ENCODE peak calls at places on chromosome 1, in eight cellular contexts. One of them, this sample, is unnamed.

GRCh38 chr1:107748529-107748928 is 216.5 kb downstream of the VAV3 start:
- DNase-seq in effector CD8-positive, alpha-beta T cell: no peak
- DNase-seq in myocyte: peak
- DNase-seq in mammary epithelial cell: peak
- DNase-seq in HTR-8/SVneo: peak
- DNase-seq in cerebellum: peak
- DNase-seq in activated CD8-positive, alpha-beta memory T cell treated with anti-CD3 and anti-CD28 coated beads, Interleukin-2, amount 10 ng/mL, durations not matched to agents 7 days and 5 days: no peak
- DNase-seq in effector memory CD8-positive, alpha-beta T cell: no peak
- DNase-seq in this sample: peak

GRCh38 chr1:204288061-204288588 is 71.6 kb downstream of the PLEKHA6 start:
- DNase-seq in cerebellum: no peak
- DNase-seq in mammary epithelial cell: peak
- DNase-seq in effector CD8-positive, alpha-beta T cell: no peak
- DNase-seq in effector memory CD8-positive, alpha-beta T cell: no peak
- DNase-seq in activated CD8-positive, alpha-beta memory T cell treated with anti-CD3 and anti-CD28 coated beads, Interleukin-2, amount 10 ng/mL, durations not matched to agents 7 days and 5 days: no peak
- DNase-seq in myocyte: peak
- DNase-seq in HTR-8/SVneo: peak
- DNase-seq in this sample: peak

GRCh38 chr1:24893431-24893830 is 36.6 kb downstream of the RUNX3 start:
- DNase-seq in cerebellum: no peak
- DNase-seq in effector CD8-positive, alpha-beta T cell: no peak
- DNase-seq in mammary epithelial cell: no peak
- DNase-seq in effector memory CD8-positive, alpha-beta T cell: no peak
- DNase-seq in activated CD8-positive, alpha-beta memory T cell treated with anti-CD3 and anti-CD28 coated beads, Interleukin-2, amount 10 ng/mL, durations not matched to agents 7 days and 5 days: peak
- DNase-seq in HTR-8/SVneo: no peak
- DNase-seq in myocyte: no peak
- DNase-seq in this sample: no peak

GRCh38 chr1:53260631-53261247 is 22.4 kb upstream of the MAGOH start:
- DNase-seq in HTR-8/SVneo: no peak
- DNase-seq in mammary epithelial cell: no peak
- DNase-seq in activated CD8-positive, alpha-beta memory T cell treated with anti-CD3 and anti-CD28 coated beads, Interleukin-2, amount 10 ng/mL, durations not matched to agents 7 days and 5 days: no peak
- DNase-seq in effector memory CD8-positive, alpha-beta T cell: no peak
- DNase-seq in cerebellum: no peak
- DNase-seq in myocyte: no peak
- DNase-seq in effector CD8-positive, alpha-beta T cell: no peak
- DNase-seq in this sample: no peak

GRCh38 chr1:171772312-171772711 is 9.1 kb upstream of the METTL13 start:
- DNase-seq in myocyte: no peak
- DNase-seq in activated CD8-positive, alpha-beta memory T cell treated with anti-CD3 and anti-CD28 coated beads, Interleukin-2, amount 10 ng/mL, durations not matched to agents 7 days and 5 days: no peak
- DNase-seq in cerebellum: no peak
- DNase-seq in effector CD8-positive, alpha-beta T cell: no peak
- DNase-seq in effector memory CD8-positive, alpha-beta T cell: no peak
- DNase-seq in HTR-8/SVneo: no peak
- DNase-seq in mammary epithelial cell: no peak
- DNase-seq in this sample: no peak

GRCh38 chr1:104195395-104195794 is 445.7 kb downstream of the AMY1C start:
- DNase-seq in activated CD8-positive, alpha-beta memory T cell treated with anti-CD3 and anti-CD28 coated beads, Interleukin-2, amount 10 ng/mL, durations not matched to agents 7 days and 5 days: no peak
- DNase-seq in mammary epithelial cell: peak
- DNase-seq in effector CD8-positive, alpha-beta T cell: no peak
- DNase-seq in myocyte: no peak
- DNase-seq in effector memory CD8-positive, alpha-beta T cell: no peak
- DNase-seq in cerebellum: no peak
- DNase-seq in HTR-8/SVneo: no peak
- DNase-seq in this sample: no peak

GRCh38 chr1:110673805-110674336 is 869 bp downstream of the KCNA3 start:
- DNase-seq in HTR-8/SVneo: no peak
- DNase-seq in cerebellum: peak
- DNase-seq in effector CD8-positive, alpha-beta T cell: no peak
- DNase-seq in mammary epithelial cell: no peak
- DNase-seq in myocyte: no peak
- DNase-seq in effector memory CD8-positive, alpha-beta T cell: peak
- DNase-seq in activated CD8-positive, alpha-beta memory T cell treated with anti-CD3 and anti-CD28 coated beads, Interleukin-2, amount 10 ng/mL, durations not matched to agents 7 days and 5 days: peak
- DNase-seq in this sample: no peak

GRCh38 chr1:6445062-6445763 is 20.6 kb downstream of the ESPN start:
- DNase-seq in effector CD8-positive, alpha-beta T cell: no peak
- DNase-seq in HTR-8/SVneo: no peak
- DNase-seq in cerebellum: peak
- DNase-seq in effector memory CD8-positive, alpha-beta T cell: no peak
- DNase-seq in activated CD8-positive, alpha-beta memory T cell treated with anti-CD3 and anti-CD28 coated beads, Interleukin-2, amount 10 ng/mL, durations not matched to agents 7 days and 5 days: peak
- DNase-seq in myocyte: peak
- DNase-seq in mammary epithelial cell: no peak
- DNase-seq in this sample: no peak

GRCh38 chr1:244796719-244797406 is 38.6 kb upstream of the COX20 start:
- DNase-seq in HTR-8/SVneo: peak
- DNase-seq in myocyte: peak
- DNase-seq in cerebellum: peak
- DNase-seq in effector CD8-positive, alpha-beta T cell: peak
- DNase-seq in mammary epithelial cell: peak
- DNase-seq in effector memory CD8-positive, alpha-beta T cell: peak
- DNase-seq in activated CD8-positive, alpha-beta memory T cell treated with anti-CD3 and anti-CD28 coated beads, Interleukin-2, amount 10 ng/mL, durations not matched to agents 7 days and 5 days: peak
- DNase-seq in this sample: peak

GRCh38 chr1:69919129-69919921 is 286.1 kb downstream of the LRRC40 start:
- DNase-seq in cerebellum: no peak
- DNase-seq in HTR-8/SVneo: no peak
- DNase-seq in effector CD8-positive, alpha-beta T cell: no peak
- DNase-seq in mammary epithelial cell: no peak
- DNase-seq in myocyte: no peak
- DNase-seq in activated CD8-positive, alpha-beta memory T cell treated with anti-CD3 and anti-CD28 coated beads, Interleukin-2, amount 10 ng/mL, durations not matched to agents 7 days and 5 days: no peak
- DNase-seq in effector memory CD8-positive, alpha-beta T cell: no peak
- DNase-seq in this sample: no peak

GRCh38 chr1:181089017-181089776 is 697 bp downstream of the IER5 start:
- DNase-seq in myocyte: peak
- DNase-seq in HTR-8/SVneo: no peak
- DNase-seq in effector memory CD8-positive, alpha-beta T cell: peak
- DNase-seq in effector CD8-positive, alpha-beta T cell: no peak
- DNase-seq in activated CD8-positive, alpha-beta memory T cell treated with anti-CD3 and anti-CD28 coated beads, Interleukin-2, amount 10 ng/mL, durations not matched to agents 7 days and 5 days: peak
- DNase-seq in cerebellum: peak
- DNase-seq in mammary epithelial cell: no peak
- DNase-seq in this sample: no peak

GRCh38 chr1:184870319-184870718 is 104.0 kb downstream of the NIBAN1 start:
- DNase-seq in effector memory CD8-positive, alpha-beta T cell: no peak
- DNase-seq in HTR-8/SVneo: no peak
- DNase-seq in effector CD8-positive, alpha-beta T cell: no peak
- DNase-seq in cerebellum: no peak
- DNase-seq in mammary epithelial cell: no peak
- DNase-seq in activated CD8-positive, alpha-beta memory T cell treated with anti-CD3 and anti-CD28 coated beads, Interleukin-2, amount 10 ng/mL, durations not matched to agents 7 days and 5 days: peak
- DNase-seq in myocyte: no peak
- DNase-seq in this sample: no peak

GRCh38 chr1:237961710-237962109 is 71.0 kb upstream of the ZP4 start:
- DNase-seq in myocyte: no peak
- DNase-seq in effector memory CD8-positive, alpha-beta T cell: no peak
- DNase-seq in HTR-8/SVneo: no peak
- DNase-seq in cerebellum: no peak
- DNase-seq in mammary epithelial cell: no peak
- DNase-seq in effector CD8-positive, alpha-beta T cell: no peak
- DNase-seq in activated CD8-positive, alpha-beta memory T cell treated with anti-CD3 and anti-CD28 coated beads, Interleukin-2, amount 10 ng/mL, durations not matched to agents 7 days and 5 days: no peak
- DNase-seq in this sample: no peak

GRCh38 chr1:176878750-176879536 is 285.6 kb downstream of the ASTN1 start:
- DNase-seq in effector memory CD8-positive, alpha-beta T cell: no peak
- DNase-seq in myocyte: peak
- DNase-seq in effector CD8-positive, alpha-beta T cell: no peak
- DNase-seq in mammary epithelial cell: no peak
- DNase-seq in activated CD8-positive, alpha-beta memory T cell treated with anti-CD3 and anti-CD28 coated beads, Interleukin-2, amount 10 ng/mL, durations not matched to agents 7 days and 5 days: no peak
- DNase-seq in HTR-8/SVneo: no peak
- DNase-seq in cerebellum: no peak
- DNase-seq in this sample: no peak

GRCh38 chr1:186143521-186143920 is 231.5 kb downstream of the TPR start:
- DNase-seq in cerebellum: no peak
- DNase-seq in HTR-8/SVneo: no peak
- DNase-seq in myocyte: no peak
- DNase-seq in effector memory CD8-positive, alpha-beta T cell: no peak
- DNase-seq in activated CD8-positive, alpha-beta memory T cell treated with anti-CD3 and anti-CD28 coated beads, Interleukin-2, amount 10 ng/mL, durations not matched to agents 7 days and 5 days: no peak
- DNase-seq in effector CD8-positive, alpha-beta T cell: no peak
- DNase-seq in mammary epithelial cell: no peak
- DNase-seq in this sample: no peak

GRCh38 chr1:82160036-82160435 is 359.3 kb downstream of the ADGRL2 start:
- DNase-seq in effector memory CD8-positive, alpha-beta T cell: no peak
- DNase-seq in cerebellum: no peak
- DNase-seq in mammary epithelial cell: peak
- DNase-seq in activated CD8-positive, alpha-beta memory T cell treated with anti-CD3 and anti-CD28 coated beads, Interleukin-2, amount 10 ng/mL, durations not matched to agents 7 days and 5 days: no peak
- DNase-seq in myocyte: no peak
- DNase-seq in HTR-8/SVneo: no peak
- DNase-seq in effector CD8-positive, alpha-beta T cell: no peak
- DNase-seq in this sample: no peak

GRCh38 chr1:161139765-161140164 is 7.3 kb upstream of the DEDD start:
- DNase-seq in cerebellum: no peak
- DNase-seq in HTR-8/SVneo: no peak
- DNase-seq in mammary epithelial cell: peak
- DNase-seq in effector CD8-positive, alpha-beta T cell: peak
- DNase-seq in myocyte: peak
- DNase-seq in effector memory CD8-positive, alpha-beta T cell: peak
- DNase-seq in activated CD8-positive, alpha-beta memory T cell treated with anti-CD3 and anti-CD28 coated beads, Interleukin-2, amount 10 ng/mL, durations not matched to agents 7 days and 5 days: no peak
- DNase-seq in this sample: no peak

GRCh38 chr1:40059292-40059959 is 18.9 kb downstream of the CAP1 start:
- DNase-seq in HTR-8/SVneo: no peak
- DNase-seq in activated CD8-positive, alpha-beta memory T cell treated with anti-CD3 and anti-CD28 coated beads, Interleukin-2, amount 10 ng/mL, durations not matched to agents 7 days and 5 days: peak
- DNase-seq in effector memory CD8-positive, alpha-beta T cell: no peak
- DNase-seq in myocyte: no peak
- DNase-seq in cerebellum: no peak
- DNase-seq in mammary epithelial cell: peak
- DNase-seq in effector CD8-positive, alpha-beta T cell: no peak
- DNase-seq in this sample: no peak

GRCh38 chr1:163796394-163796821 is 474.7 kb downstream of the NUF2 start:
- DNase-seq in activated CD8-positive, alpha-beta memory T cell treated with anti-CD3 and anti-CD28 coated beads, Interleukin-2, amount 10 ng/mL, durations not matched to agents 7 days and 5 days: no peak
- DNase-seq in HTR-8/SVneo: no peak
- DNase-seq in myocyte: peak
- DNase-seq in effector CD8-positive, alpha-beta T cell: no peak
- DNase-seq in effector memory CD8-positive, alpha-beta T cell: no peak
- DNase-seq in cerebellum: no peak
- DNase-seq in mammary epithelial cell: peak
- DNase-seq in this sample: no peak

GRCh38 chr1:42432714-42433113 is 23.1 kb downstream of the ZMYND12 start:
- DNase-seq in activated CD8-positive, alpha-beta memory T cell treated with anti-CD3 and anti-CD28 coated beads, Interleukin-2, amount 10 ng/mL, durations not matched to agents 7 days and 5 days: no peak
- DNase-seq in myocyte: no peak
- DNase-seq in effector memory CD8-positive, alpha-beta T cell: no peak
- DNase-seq in cerebellum: no peak
- DNase-seq in mammary epithelial cell: no peak
- DNase-seq in effector CD8-positive, alpha-beta T cell: no peak
- DNase-seq in HTR-8/SVneo: no peak
- DNase-seq in this sample: no peak

GRCh38 chr1:5342172-5342571 is 650.1 kb downstream of the NPHP4 start:
- DNase-seq in myocyte: no peak
- DNase-seq in effector CD8-positive, alpha-beta T cell: no peak
- DNase-seq in activated CD8-positive, alpha-beta memory T cell treated with anti-CD3 and anti-CD28 coated beads, Interleukin-2, amount 10 ng/mL, durations not matched to agents 7 days and 5 days: no peak
- DNase-seq in mammary epithelial cell: no peak
- DNase-seq in effector memory CD8-positive, alpha-beta T cell: no peak
- DNase-seq in cerebellum: no peak
- DNase-seq in HTR-8/SVneo: no peak
- DNase-seq in this sample: no peak

GRCh38 chr1:152880316-152880715 is 2.2 kb downstream of the SMCP start:
- DNase-seq in HTR-8/SVneo: no peak
- DNase-seq in activated CD8-positive, alpha-beta memory T cell treated with anti-CD3 and anti-CD28 coated beads, Interleukin-2, amount 10 ng/mL, durations not matched to agents 7 days and 5 days: no peak
- DNase-seq in mammary epithelial cell: peak
- DNase-seq in effector memory CD8-positive, alpha-beta T cell: no peak
- DNase-seq in myocyte: no peak
- DNase-seq in effector CD8-positive, alpha-beta T cell: no peak
- DNase-seq in cerebellum: no peak
- DNase-seq in this sample: no peak